ENCODE peak calls at places on chromosomes 6 and 20, in five cellular contexts. H, L, D, Z and T are unnamed samples.

GRCh38 chr6:119661628-119662027 is 312.1 kb upstream of the MAN1A1 start:
- DNase-seq in H (no peak), L (no peak), D (no peak), Z (no peak), T (no peak)

GRCh38 chr6:73830119-73830518 is 134.1 kb downstream of the CD109 start:
- DNase-seq in H (no peak), L (no peak), D (no peak), Z (no peak), T (no peak)

GRCh38 chr20:50434653-50435396 is 75.4 kb upstream of the PTPN1 start:
- DNase-seq in H (no peak), L (no peak), D (peak), Z (peak), T (peak)

GRCh38 chr6:162620067-162620466 is 107.5 kb downstream of the PRKN start:
- DNase-seq in H (no peak), L (no peak), D (no peak), Z (no peak), T (no peak)

GRCh38 chr6:111423960-111424846 is 58.8 kb downstream of the REV3L start:
- DNase-seq in H (no peak), L (no peak), D (peak), Z (peak), T (peak)

GRCh38 chr20:63381781-63382431 is 20.8 kb upstream of the CHRNA4 start:
- DNase-seq in H (no peak), L (no peak), D (no peak), Z (peak), T (no peak)

GRCh38 chr6:31906122-31906521 is 4.2 kb upstream of the ZBTB12 start:
- DNase-seq in H (no peak), L (no peak), D (no peak), Z (no peak), T (no peak)

GRCh38 chr20:24962510-24962909 is 13.4 kb downstream of the CST7 start:
- DNase-seq in H (no peak), L (no peak), D (no peak), Z (no peak), T (no peak)

GRCh38 chr6:122530440-122531046 is 58.9 kb upstream of the SERINC1 start:
- DNase-seq in H (no peak), L (peak), D (peak), Z (peak), T (peak)

GRCh38 chr6:34423254-34423653 is 2.6 kb downstream of the RPS10 start:
- DNase-seq in H (no peak), L (no peak), D (no peak), Z (no peak), T (peak)

GRCh38 chr20:63370623-63371176 is 9.6 kb upstream of the CHRNA4 start:
- DNase-seq in H (no peak), L (no peak), D (no peak), Z (no peak), T (no peak)

GRCh38 chr20:43305749-43306148 is 116.0 kb upstream of the PTPRT start:
- DNase-seq in H (no peak), L (no peak), D (no peak), Z (no peak), T (no peak)

GRCh38 chr20:10861086-10861485 is 187.3 kb upstream of the JAG1 start:
- DNase-seq in H (no peak), L (no peak), D (peak), Z (peak), T (peak)

GRCh38 chr6:63927538-63927937 is 291.9 kb downstream of the PHF3 start:
- DNase-seq in H (no peak), L (no peak), D (no peak), Z (no peak), T (no peak)

GRCh38 chr6:40620546-40620945 is 33.4 kb upstream of the LRFN2 start:
- DNase-seq in H (no peak), L (no peak), D (no peak), Z (no peak), T (no peak)

GRCh38 chr6:40330301-40330721 is 256.9 kb downstream of the LRFN2 start:
- DNase-seq in H (no peak), L (no peak), D (no peak), Z (no peak), T (no peak)

GRCh38 chr6:136753624-136754023 is 38.7 kb downstream of the MAP3K5 start:
- DNase-seq in H (no peak), L (no peak), D (no peak), Z (no peak), T (no peak)

GRCh38 chr6:11366183-11366933 is 133.9 kb upstream of the NEDD9 start:
- DNase-seq in H (no peak), L (no peak), D (no peak), Z (no peak), T (no peak)

GRCh38 chr20:24840121-24840713 is 108.9 kb upstream of the CST7 start:
- DNase-seq in H (no peak), L (no peak), D (no peak), Z (no peak), T (no peak)

GRCh38 chr6:112651239-112651638 is 304.1 kb downstream of the RFPL4B start:
- DNase-seq in H (no peak), L (no peak), D (no peak), Z (no peak), T (peak)

GRCh38 chr20:64188682-64189529 is 24.7 kb downstream of the MYT1 start:
- DNase-seq in H (no peak), L (no peak), D (peak), Z (peak), T (peak)

GRCh38 chr20:48799315-48800105 is 28.3 kb downstream of the PREX1 start:
- DNase-seq in H (peak), L (no peak), D (no peak), Z (no peak), T (no peak)

GRCh38 chr20:48800227-48800626 is 27.6 kb downstream of the PREX1 start:
- DNase-seq in H (no peak), L (no peak), D (no peak), Z (no peak), T (no peak)

GRCh38 chr20:48795732-48796131 is 32.1 kb downstream of the PREX1 start:
- DNase-seq in H (no peak), L (no peak), D (no peak), Z (no peak), T (peak)

GRCh38 chr20:48797275-48797825 is 30.4 kb downstream of the PREX1 start:
- DNase-seq in H (peak), L (no peak), D (no peak), Z (no peak), T (no peak)

GRCh38 chr20:48797850-48798747 is 29.7 kb downstream of the PREX1 start:
- DNase-seq in H (peak), L (no peak), D (no peak), Z (no peak), T (no peak)
- H3K4me3 ChIP-seq in H (no peak), L (no peak), D (no peak), Z (no peak), T (no peak)

GRCh38 chr6:27894839-27895762 is 17.1 kb downstream of the OR2B2 start:
- DNase-seq in H (no peak), L (peak), D (peak), Z (peak), T (peak)
- TF ChIP-seq CTCF in H (peak), L (peak), D (peak), Z (peak), T (peak)

GRCh38 chr20:54173653-54174451 is at the start of gene CYP24A1:
- DNase-seq in H (peak), L (peak), D (no peak), Z (no peak), T (no peak)
- H3K4me3 ChIP-seq in H (no peak), L (no peak), D (no peak), Z (peak), T (peak)

DNA sequence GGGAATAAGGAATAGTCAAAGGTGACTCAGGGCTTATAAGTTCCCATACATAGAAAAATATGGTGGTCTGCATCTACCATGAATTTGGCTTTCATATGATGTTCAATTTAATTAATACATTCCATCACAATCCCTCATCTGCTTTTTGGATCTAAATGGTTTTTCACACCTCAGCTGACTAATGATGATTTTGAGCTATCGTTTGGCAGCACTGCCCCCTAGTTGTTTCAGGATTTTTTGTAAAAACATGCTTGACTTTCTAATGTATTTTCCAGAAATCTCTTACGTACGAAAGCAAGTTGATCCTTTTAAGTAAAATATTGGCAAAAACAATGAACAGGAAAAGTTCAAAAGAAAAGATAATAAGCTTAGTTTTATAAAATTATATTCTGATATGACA is 408.6 kb upstream of the ADGRB3 start:
- DNase-seq in H (no peak), L (no peak), D (peak), Z (peak), T (peak)
- TF ChIP-seq CTCF in H (peak), L (peak), D (peak), Z (peak), T (peak)

GRCh38 chr6:157383471-157383870 is 2.5 kb downstream of the ZDHHC14 start:
- DNase-seq in H (no peak), L (no peak), D (no peak), Z (no peak), T (no peak)
- H3K4me3 ChIP-seq in H (peak), L (no peak), D (no peak), Z (no peak), T (no peak)

GRCh38 chr6:134178230-134179044 is 126.0 kb upstream of the SLC2A12 start:
- DNase-seq in H (peak), L (peak), D (peak), Z (peak), T (peak)
- TF ChIP-seq CTCF in H (peak), L (peak), D (peak), Z (peak), T (peak)